ENCODE peak calls at places on chromosome 9, in seven cellular contexts. One of them, this sample, is unnamed.
A peak's percentile ranks its signal among the peaks of the same experiment; 100 is the strongest.

GRCh38 chr9:77839459-77840140 is 191.5 kb upstream of the GNA14 start:
- DNase-seq in GM12878: no peak
- DNase-seq in SK-N-SH: no peak
- DNase-seq in GM12892: no peak
- DNase-seq in HepG2: peak; percentile 50
- DNase-seq in K562: no peak
- DNase-seq in H1: no peak
- DNase-seq in this sample: no peak

GRCh38 chr9:34650816-34651215 is 1.2 kb upstream of the IL11RA start:
- DNase-seq in GM12878: no peak
- DNase-seq in SK-N-SH: peak; percentile 88
- DNase-seq in GM12892: no peak
- DNase-seq in HepG2: no peak
- DNase-seq in K562: no peak
- DNase-seq in H1: no peak
- DNase-seq in this sample: no peak

GRCh38 chr9:1979815-1980367 is 35.3 kb upstream of the SMARCA2 start:
- DNase-seq in GM12878: peak; percentile 35
- DNase-seq in SK-N-SH: no peak
- DNase-seq in GM12892: no peak
- DNase-seq in HepG2: no peak
- DNase-seq in K562: no peak
- DNase-seq in H1: no peak
- DNase-seq in this sample: no peak

GRCh38 chr9:128781186-128782070 is 5.6 kb upstream of the TBC1D13 start:
- DNase-seq in GM12878: no peak
- DNase-seq in SK-N-SH: no peak
- DNase-seq in GM12892: no peak
- DNase-seq in HepG2: no peak
- DNase-seq in K562: no peak
- DNase-seq in H1: no peak
- DNase-seq in this sample: no peak

GRCh38 chr9:33193818-33194217 is 26.7 kb upstream of the B4GALT1 start:
- DNase-seq in GM12878: no peak
- DNase-seq in SK-N-SH: no peak
- DNase-seq in GM12892: no peak
- DNase-seq in HepG2: no peak
- DNase-seq in K562: no peak
- DNase-seq in H1: no peak
- DNase-seq in this sample: no peak

GRCh38 chr9:115204827-115205506 is 87.0 kb upstream of the TNC start:
- DNase-seq in GM12878: no peak
- DNase-seq in SK-N-SH: no peak
- DNase-seq in GM12892: no peak
- DNase-seq in HepG2: no peak
- DNase-seq in K562: no peak
- DNase-seq in H1: no peak
- DNase-seq in this sample: no peak

GRCh38 chr9:129027685-129028191 is 393 bp downstream of the SH3GLB2 start:
- DNase-seq in GM12878: no peak
- DNase-seq in SK-N-SH: no peak
- DNase-seq in GM12892: no peak
- DNase-seq in HepG2: peak; percentile 24
- DNase-seq in K562: no peak
- DNase-seq in H1: no peak
- DNase-seq in this sample: peak; percentile 59

GRCh38 chr9:133186736-133187135 is 22.3 kb downstream of the OBP2B start:
- DNase-seq in GM12878: no peak
- DNase-seq in SK-N-SH: no peak
- DNase-seq in GM12892: no peak
- DNase-seq in HepG2: no peak
- DNase-seq in K562: no peak
- DNase-seq in H1: no peak
- DNase-seq in this sample: no peak

GRCh38 chr9:124257070-124257864 is 482 bp upstream of the NEK6 start:
- DNase-seq in GM12878: no peak
- DNase-seq in SK-N-SH: no peak
- DNase-seq in GM12892: no peak
- DNase-seq in HepG2: no peak
- DNase-seq in K562: no peak
- DNase-seq in H1: peak; percentile 66
- DNase-seq in this sample: no peak

GRCh38 chr9:109769250-109769649 is 10.7 kb upstream of the PALM2AKAP2 start:
- DNase-seq in GM12878: no peak
- DNase-seq in SK-N-SH: no peak
- DNase-seq in GM12892: no peak
- DNase-seq in HepG2: no peak
- DNase-seq in K562: no peak
- DNase-seq in H1: no peak
- DNase-seq in this sample: no peak

GRCh38 chr9:134026981-134027380 is 1.7 kb downstream of the BRD3OS start:
- DNase-seq in GM12878: no peak
- DNase-seq in SK-N-SH: no peak
- DNase-seq in GM12892: no peak
- DNase-seq in HepG2: no peak
- DNase-seq in K562: no peak
- DNase-seq in H1: no peak
- DNase-seq in this sample: no peak

GRCh38 chr9:27865031-27865438 is 291.8 kb upstream of the C9orf72 start:
- DNase-seq in GM12878: no peak
- DNase-seq in SK-N-SH: no peak
- DNase-seq in GM12892: no peak
- DNase-seq in HepG2: no peak
- DNase-seq in K562: no peak
- DNase-seq in H1: no peak
- DNase-seq in this sample: no peak

GRCh38 chr9:124840300-124840833 is 12.9 kb upstream of the WDR38 start:
- DNase-seq in GM12878: no peak
- DNase-seq in SK-N-SH: peak; percentile 42
- DNase-seq in GM12892: no peak
- DNase-seq in HepG2: peak; percentile 45
- DNase-seq in K562: peak; percentile 58
- DNase-seq in H1: peak; percentile 63
- DNase-seq in this sample: no peak

GRCh38 chr9:125649315-125649714 is 57.7 kb downstream of the MAPKAP1 start:
- DNase-seq in GM12878: no peak
- DNase-seq in SK-N-SH: no peak
- DNase-seq in GM12892: no peak
- DNase-seq in HepG2: no peak
- DNase-seq in K562: no peak
- DNase-seq in H1: no peak
- DNase-seq in this sample: no peak

GRCh38 chr9:19788152-19788551 is 685 bp downstream of the SLC24A2 start:
- DNase-seq in GM12878: no peak
- DNase-seq in SK-N-SH: peak; percentile 64
- DNase-seq in GM12892: no peak
- DNase-seq in HepG2: no peak
- DNase-seq in K562: no peak
- DNase-seq in H1: peak; percentile 69
- DNase-seq in this sample: no peak

GRCh38 chr9:108662090-108662875 is 193.5 kb downstream of the ACTL7B start:
- DNase-seq in GM12878: no peak
- DNase-seq in SK-N-SH: no peak
- DNase-seq in GM12892: no peak
- DNase-seq in HepG2: no peak
- DNase-seq in K562: no peak
- DNase-seq in H1: no peak
- DNase-seq in this sample: no peak

GRCh38 chr9:108664309-108665255 is 191.2 kb downstream of the ACTL7B start:
- DNase-seq in GM12878: no peak
- DNase-seq in SK-N-SH: no peak
- DNase-seq in GM12892: no peak
- DNase-seq in HepG2: no peak
- DNase-seq in K562: no peak
- DNase-seq in H1: no peak
- DNase-seq in this sample: no peak

GRCh38 chr9:108665856-108666784 is 189.7 kb downstream of the ACTL7B start:
- DNase-seq in GM12878: no peak
- DNase-seq in SK-N-SH: no peak
- DNase-seq in GM12892: no peak
- DNase-seq in HepG2: peak; percentile 68
- DNase-seq in K562: no peak
- DNase-seq in H1: no peak
- DNase-seq in this sample: no peak

GRCh38 chr9:108663381-108663876 is 192.4 kb downstream of the ACTL7B start:
- DNase-seq in GM12878: no peak
- DNase-seq in SK-N-SH: no peak
- DNase-seq in GM12892: no peak
- DNase-seq in HepG2: no peak
- DNase-seq in K562: no peak
- DNase-seq in H1: no peak
- DNase-seq in this sample: no peak

GRCh38 chr9:108662935-108663334 is 192.9 kb downstream of the ACTL7B start:
- DNase-seq in GM12878: no peak
- DNase-seq in SK-N-SH: no peak
- DNase-seq in GM12892: no peak
- DNase-seq in HepG2: no peak
- DNase-seq in K562: no peak
- DNase-seq in H1: no peak
- DNase-seq in this sample: no peak
- TF ChIP-seq TAF1 in GM12878: no peak
- TF ChIP-seq TAF1 in SK-N-SH: no peak
- TF ChIP-seq TAF1 in GM12892: no peak
- TF ChIP-seq TAF1 in HepG2: no peak
- TF ChIP-seq TAF1 in K562: no peak
- TF ChIP-seq TAF1 in H1: no peak
- TF ChIP-seq TAF1 in this sample: no peak

GRCh38 chr9:87725900-87726709 is at the start of gene CTSL:
- DNase-seq in GM12878: no peak
- DNase-seq in SK-N-SH: peak; percentile 90
- DNase-seq in GM12892: peak; percentile 18
- DNase-seq in HepG2: peak; percentile 76
- DNase-seq in K562: peak; percentile 90
- DNase-seq in H1: peak; percentile 93
- DNase-seq in this sample: no peak
- TF ChIP-seq TAF1 in GM12878: no peak
- TF ChIP-seq TAF1 in SK-N-SH: no peak
- TF ChIP-seq TAF1 in GM12892: no peak
- TF ChIP-seq TAF1 in HepG2: peak; percentile 87
- TF ChIP-seq TAF1 in K562: peak; percentile 30
- TF ChIP-seq TAF1 in H1: peak; percentile 79
- TF ChIP-seq TAF1 in this sample: no peak

GRCh38 chr9:121283072-121283398 is 15.1 kb downstream of the GSN start:
- DNase-seq in GM12878: no peak
- DNase-seq in SK-N-SH: no peak
- DNase-seq in GM12892: no peak
- DNase-seq in HepG2: no peak
- DNase-seq in K562: no peak
- DNase-seq in H1: no peak
- DNase-seq in this sample: no peak

GRCh38 chr9:121280715-121281613 is 13.0 kb downstream of the GSN start:
- DNase-seq in GM12878: no peak
- DNase-seq in SK-N-SH: no peak
- DNase-seq in GM12892: no peak
- DNase-seq in HepG2: peak; percentile 80
- DNase-seq in K562: no peak
- DNase-seq in H1: no peak
- DNase-seq in this sample: no peak

GRCh38 chr9:121283856-121284732 is 16.1 kb downstream of the GSN start:
- DNase-seq in GM12878: no peak
- DNase-seq in SK-N-SH: no peak
- DNase-seq in GM12892: no peak
- DNase-seq in HepG2: no peak
- DNase-seq in K562: peak; percentile 51
- DNase-seq in H1: no peak
- DNase-seq in this sample: no peak

GRCh38 chr9:121281614-121282291 is 13.8 kb downstream of the GSN start:
- DNase-seq in GM12878: no peak
- DNase-seq in SK-N-SH: no peak
- DNase-seq in GM12892: no peak
- DNase-seq in HepG2: peak; percentile 85
- DNase-seq in K562: peak; percentile 81
- DNase-seq in H1: no peak
- DNase-seq in this sample: no peak

DNA sequence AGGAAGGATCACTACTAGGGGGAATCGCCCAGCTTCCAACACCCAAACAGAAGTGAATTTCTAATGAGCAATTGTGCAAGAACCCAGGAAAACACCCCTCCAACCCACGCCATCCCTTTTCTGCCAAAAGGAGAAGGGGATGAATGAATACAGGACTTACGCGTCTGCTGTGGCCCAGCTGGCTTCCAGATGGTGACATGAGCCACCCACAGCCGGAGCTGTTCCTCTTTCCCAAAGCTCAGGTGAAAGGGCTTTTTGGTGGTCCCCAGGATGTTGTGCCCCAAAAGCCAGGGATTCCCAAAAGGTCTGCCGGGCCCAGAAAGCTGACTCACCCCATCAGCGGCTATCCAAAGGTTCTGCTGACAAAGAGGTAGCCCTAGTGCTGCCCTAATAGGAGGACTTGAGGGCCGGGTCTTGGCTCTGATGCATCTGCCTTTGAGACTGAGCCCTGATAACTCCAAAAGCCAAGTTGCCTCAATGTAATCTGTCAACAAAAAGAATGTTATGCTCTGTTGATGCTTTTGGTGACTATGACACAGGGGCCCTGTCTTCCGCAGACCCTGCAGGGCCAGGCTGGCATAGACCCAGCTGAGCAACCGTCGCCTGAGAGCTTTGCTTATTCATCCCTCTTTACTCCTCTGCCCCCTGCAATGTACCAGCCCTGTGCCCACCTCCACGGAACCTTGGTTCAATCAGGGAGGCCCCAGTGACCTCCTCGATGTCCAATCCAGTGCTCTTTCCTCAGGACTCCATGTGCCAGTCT is 14.5 kb downstream of the GSN start:
- DNase-seq in GM12878: no peak
- DNase-seq in SK-N-SH: no peak
- DNase-seq in GM12892: no peak
- DNase-seq in HepG2: no peak
- DNase-seq in K562: no peak
- DNase-seq in H1: no peak
- DNase-seq in this sample: no peak
- TF ChIP-seq TAF1 in GM12878: no peak
- TF ChIP-seq TAF1 in SK-N-SH: no peak
- TF ChIP-seq TAF1 in GM12892: no peak
- TF ChIP-seq TAF1 in HepG2: no peak
- TF ChIP-seq TAF1 in K562: no peak
- TF ChIP-seq TAF1 in H1: no peak
- TF ChIP-seq TAF1 in this sample: no peak

GRCh38 chr9:107155244-107155817 is 127.7 kb upstream of the RAD23B start:
- DNase-seq in GM12878: no peak
- DNase-seq in SK-N-SH: no peak
- DNase-seq in GM12892: no peak
- DNase-seq in HepG2: no peak
- DNase-seq in K562: no peak
- DNase-seq in H1: peak; percentile 45
- DNase-seq in this sample: no peak

GRCh38 chr9:107161338-107161737 is 121.7 kb upstream of the RAD23B start:
- DNase-seq in GM12878: no peak
- DNase-seq in SK-N-SH: no peak
- DNase-seq in GM12892: no peak
- DNase-seq in HepG2: peak; percentile 6
- DNase-seq in K562: no peak
- DNase-seq in H1: no peak
- DNase-seq in this sample: no peak

GRCh38 chr9:107154291-107154690 is 128.8 kb upstream of the RAD23B start:
- DNase-seq in GM12878: no peak
- DNase-seq in SK-N-SH: no peak
- DNase-seq in GM12892: no peak
- DNase-seq in HepG2: no peak
- DNase-seq in K562: no peak
- DNase-seq in H1: no peak
- DNase-seq in this sample: no peak

GRCh38 chr9:107154766-107155165 is 128.3 kb upstream of the RAD23B start:
- DNase-seq in GM12878: no peak
- DNase-seq in SK-N-SH: no peak
- DNase-seq in GM12892: no peak
- DNase-seq in HepG2: no peak
- DNase-seq in K562: no peak
- DNase-seq in H1: no peak
- DNase-seq in this sample: no peak

GRCh38 chr9:107158321-107158720 is 124.8 kb upstream of the RAD23B start:
- DNase-seq in GM12878: no peak
- DNase-seq in SK-N-SH: peak; percentile 34
- DNase-seq in GM12892: no peak
- DNase-seq in HepG2: peak; percentile 35
- DNase-seq in K562: no peak
- DNase-seq in H1: peak; percentile 47
- DNase-seq in this sample: no peak
- TF ChIP-seq TAF1 in GM12878: no peak
- TF ChIP-seq TAF1 in SK-N-SH: no peak
- TF ChIP-seq TAF1 in GM12892: no peak
- TF ChIP-seq TAF1 in HepG2: no peak
- TF ChIP-seq TAF1 in K562: no peak
- TF ChIP-seq TAF1 in H1: no peak
- TF ChIP-seq TAF1 in this sample: no peak

This sample was measured in GM12891.